ENCODE peak calls at places on chromosomes 6 and 20, in four cellular contexts. W, B, K and D are unnamed samples.

GRCh38 chr20:8490076-8490830 is 358.2 kb downstream of the PLCB1 start:
- DNase-seq in W (peak), B (no peak), K (peak), D (no peak)

GRCh38 chr6:69827491-69827890 is 30.7 kb upstream of the LMBRD1 start:
- DNase-seq in B (no peak), W (peak), K (peak), D (no peak)

GRCh38 chr20:50691585-50692552 is 527 bp upstream of the RIPOR3 start:
- DNase-seq in B (no peak), K (peak), W (peak), D (no peak)

GRCh38 chr20:17617212-17617867 is 47.5 kb downstream of the DSTN start:
- DNase-seq in W (peak), B (peak), K (peak), D (peak)

GRCh38 chr20:61497029-61497627 is 245.1 kb downstream of the CDH4 start:
- DNase-seq in K (no peak), B (no peak), W (no peak), D (no peak)

GRCh38 chr6:108337721-108338120 is 42.9 kb downstream of the AFG1L start:
- DNase-seq in K (no peak), B (no peak), W (no peak), D (no peak)

GRCh38 chr6:43171284-43172126 is 436 bp downstream of the SRF start:
- DNase-seq in K (no peak), W (no peak), B (peak), D (no peak)

GRCh38 chr20:34012330-34012729 is 18.6 kb downstream of the RALY start:
- DNase-seq in K (no peak), W (no peak), B (no peak), D (no peak)

GRCh38 chr6:27684264-27685211 is 211.6 kb upstream of the ZNF184 start:
- DNase-seq in W (peak), K (peak), B (peak), D (peak)

GRCh38 chr20:34532320-34532719 is 16.1 kb downstream of the DYNLRB1 start:
- DNase-seq in W (no peak), B (no peak), K (no peak), D (no peak)

GRCh38 chr6:153588328-153588727 is 450.7 kb upstream of the OPRM1 start:
- DNase-seq in W (no peak), K (no peak), B (no peak), D (no peak)

GRCh38 chr6:36820700-36821580 is 18.3 kb downstream of the CPNE5 start:
- DNase-seq in B (no peak), K (peak), W (peak), D (no peak)

GRCh38 chr6:100446922-100447899 is 17.5 kb downstream of the SIM1 start:
- DNase-seq in K (no peak), B (no peak), W (peak), D (no peak)

GRCh38 chr6:54493138-54493537 is 184.9 kb downstream of the TINAG start:
- DNase-seq in W (peak), K (peak), B (no peak), D (no peak)

GRCh38 chr6:167849846-167850459 is 23.2 kb downstream of the AFDN start:
- DNase-seq in B (peak), W (peak), K (no peak), D (peak)

GRCh38 chr20:59770270-59770669 is 163.2 kb downstream of the SYCP2 start:
- DNase-seq in W (no peak), B (no peak), K (no peak), D (peak)

GRCh38 chr20:32052090-32052791 is at the start of gene HCK:
- DNase-seq in W (no peak), K (no peak), B (no peak), D (no peak)

GRCh38 chr6:47718571-47718970 is 20.2 kb downstream of the ADGRF4 start:
- DNase-seq in B (no peak), W (no peak), K (no peak), D (no peak)

GRCh38 chr6:169640347-169640972 is 61.4 kb downstream of the WDR27 start:
- DNase-seq in K (peak), W (peak), B (no peak), D (no peak)

GRCh38 chr6:144315981-144316865 is 31.1 kb downstream of the UTRN start:
- DNase-seq in K (no peak), W (no peak), B (no peak), D (no peak)

GRCh38 chr20:13232999-13233398 is 11.9 kb downstream of the ISM1 start:
- DNase-seq in B (no peak), K (no peak), W (no peak), D (no peak)

GRCh38 chr20:50756447-50756846 is 25.1 kb downstream of the PARD6B start:
- DNase-seq in B (no peak), K (no peak), W (no peak), D (no peak)

GRCh38 chr20:10521836-10522235 is 86.7 kb downstream of the SLX4IP start:
- DNase-seq in K (no peak), W (no peak), B (no peak), D (no peak)

GRCh38 chr6:13711384-13711725 is 280 bp downstream of the RANBP9 start:
- DNase-seq in W (no peak), B (no peak), K (no peak), D (no peak)

GRCh38 chr6:5087389-5087788 is 2.2 kb downstream of the PPP1R3G start:
- DNase-seq in K (no peak), W (no peak), B (no peak), D (no peak)

GRCh38 chr20:38692436-38693411 is 31.6 kb upstream of the SLC32A1 start:
- DNase-seq in B (peak), W (peak), K (peak), D (peak)

GRCh38 chr6:6890400-6890858 is 217.3 kb upstream of the RREB1 start:
- DNase-seq in K (no peak), W (peak), B (peak), D (peak)

GRCh38 chr6:22664968-22665367 is 95.6 kb downstream of the HDGFL1 start:
- DNase-seq in W (no peak), B (no peak), K (no peak), D (no peak)

GRCh38 chr6:170151235-170152110 is 139.4 kb downstream of the DLL1 start:
- DNase-seq in W (no peak), K (no peak), B (no peak), D (no peak)

GRCh38 chr20:33277471-33278441 is 5.3 kb upstream of the BPIFB1 start:
- DNase-seq in W (peak), K (no peak), B (peak), D (peak)

GRCh38 chr20:40293740-40294139 is 395.3 kb downstream of the MAFB start:
- DNase-seq in B (no peak), K (peak), W (peak), D (no peak)

GRCh38 chr6:12116264-12116800 is 104.2 kb downstream of the HIVEP1 start:
- DNase-seq in K (no peak), B (no peak), W (no peak), D (no peak)

GRCh38 chr6:137717074-137718073 is 149.7 kb upstream of the TNFAIP3 start:
- DNase-seq in B (no peak), W (no peak), K (no peak), D (no peak)

GRCh38 chr6:10272591-10272990 is 142.3 kb downstream of the TFAP2A start:
- DNase-seq in B (no peak), K (no peak), W (no peak), D (no peak)

GRCh38 chr20:46057856-46058655 is 29.0 kb downstream of the SLC12A5 start:
- DNase-seq in W (peak), B (peak), K (peak), D (no peak)

GRCh38 chr6:127458817-127459216 is 372 bp downstream of the KIAA0408 start:
- DNase-seq in W (peak), K (peak), B (no peak), D (no peak)

GRCh38 chr20:21516861-21517565 is 3.1 kb upstream of the NKX2-2 start:
- DNase-seq in K (no peak), W (no peak), B (no peak), D (no peak)

GRCh38 chr6:160679402-160679769 is 15.3 kb upstream of the LPA start:
- DNase-seq in K (no peak), W (no peak), B (peak), D (no peak)
- TF ChIP-seq CTCF in K (no peak), W (no peak), B (peak), D (no peak)

DNA sequence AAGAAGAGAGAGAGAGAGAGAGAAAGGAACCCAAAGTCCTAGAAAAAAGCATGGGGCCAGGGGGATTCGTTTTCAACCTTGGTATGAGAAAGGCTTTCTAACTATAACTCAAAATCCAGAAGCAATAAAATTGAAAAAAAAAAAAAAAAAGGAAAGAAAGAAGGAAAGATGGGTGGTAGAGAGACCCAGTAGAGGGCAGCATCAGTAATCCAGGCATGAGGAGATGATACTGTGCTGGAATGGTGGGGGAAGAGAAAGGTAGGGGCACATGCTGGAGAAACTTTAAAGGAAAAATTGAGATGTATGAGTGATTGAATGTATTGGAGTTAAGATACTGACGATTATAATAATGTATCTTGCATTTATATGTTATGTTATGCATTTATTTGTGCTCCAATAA is 1040.7 kb upstream of the FLRT3 start:
- DNase-seq in W (no peak), K (no peak), B (no peak), D (no peak)
- TF ChIP-seq CTCF in W (no peak), K (no peak), B (no peak), D (no peak)

GRCh38 chr20:62804021-62804631 is 509 bp upstream of the OGFR start:
- DNase-seq in W (no peak), B (no peak), K (no peak), D (no peak)
- TF ChIP-seq CTCF in W (no peak), B (no peak), K (peak), D (no peak)

GRCh38 chr6:157647261-157647915 is 175.7 kb upstream of the SNX9 start:
- DNase-seq in B (no peak), K (no peak), W (no peak), D (no peak)

GRCh38 chr6:157649311-157650260 is 173.5 kb upstream of the SNX9 start:
- DNase-seq in B (peak), W (no peak), K (no peak), D (no peak)

GRCh38 chr6:157650261-157650640 is 172.8 kb upstream of the SNX9 start:
- DNase-seq in W (no peak), B (no peak), K (no peak), D (no peak)

GRCh38 chr6:157650801-157651200 is 172.2 kb upstream of the SNX9 start:
- DNase-seq in W (no peak), B (no peak), K (no peak), D (no peak)

DNA sequence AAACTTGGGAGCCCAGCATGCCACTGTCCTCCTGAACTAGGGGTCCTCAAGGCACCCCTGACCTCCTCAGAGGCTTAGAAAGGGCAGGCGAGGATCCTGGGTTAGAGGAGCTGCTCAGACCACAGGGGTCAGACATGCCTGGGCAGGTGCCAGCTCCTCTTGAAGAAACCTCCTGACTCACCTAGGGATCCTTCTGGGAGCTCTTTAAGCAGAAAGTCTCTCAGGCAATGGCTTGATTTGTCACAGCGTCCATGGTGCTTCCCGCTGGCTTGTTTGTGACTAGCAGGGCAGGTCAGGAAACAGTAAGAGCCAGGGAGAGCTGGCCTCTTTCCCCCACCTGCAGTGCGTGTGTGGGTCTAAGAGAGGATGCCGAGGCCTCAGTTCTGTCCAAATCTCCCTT is 174.5 kb upstream of the SNX9 start:
- DNase-seq in K (no peak), B (no peak), W (no peak), D (no peak)
- TF ChIP-seq CTCF in K (no peak), B (no peak), W (no peak), D (no peak)

GRCh38 chr6:30685157-30685976 is 1.1 kb downstream of the PPP1R18 start:
- DNase-seq in W (peak), K (no peak), B (no peak), D (no peak)
- TF ChIP-seq CTCF in W (peak), K (peak), B (no peak), D (no peak)